ENCODE peak calls at places on chromosomes 6 and 20, in five cellular contexts. One of them, this sample, is unnamed.

GRCh38 chr6:135577059-135577538 is 79.6 kb upstream of the AHI1 start:
- DNase-seq in kidney: no peak
- DNase-seq in GM12878: peak; percentile 41
- DNase-seq in astrocyte of the spinal cord: no peak
- DNase-seq in right cardiac atrium: no peak
- DNase-seq in this sample: no peak

GRCh38 chr20:11229772-11230171 is 556.0 kb upstream of the JAG1 start:
- DNase-seq in astrocyte of the spinal cord: peak; percentile 93
- DNase-seq in kidney: no peak
- DNase-seq in GM12878: no peak
- DNase-seq in right cardiac atrium: peak; percentile 79
- DNase-seq in this sample: no peak

GRCh38 chr20:3477861-3478544 is 7.2 kb downstream of the ATRN start:
- DNase-seq in right cardiac atrium: no peak
- DNase-seq in GM12878: no peak
- DNase-seq in astrocyte of the spinal cord: no peak
- DNase-seq in kidney: no peak
- DNase-seq in this sample: no peak

GRCh38 chr6:80457044-80457933 is 350.8 kb downstream of the BCKDHB start:
- DNase-seq in GM12878: no peak
- DNase-seq in right cardiac atrium: peak; percentile 82
- DNase-seq in astrocyte of the spinal cord: peak; percentile 96
- DNase-seq in kidney: no peak
- DNase-seq in this sample: no peak

GRCh38 chr6:101224751-101225150 is 168.8 kb upstream of the GRIK2 start:
- DNase-seq in kidney: no peak
- DNase-seq in right cardiac atrium: no peak
- DNase-seq in astrocyte of the spinal cord: no peak
- DNase-seq in GM12878: no peak
- DNase-seq in this sample: no peak

GRCh38 chr6:128339635-128340436 is 180.6 kb downstream of the PTPRK start:
- DNase-seq in astrocyte of the spinal cord: peak; percentile 27
- DNase-seq in kidney: no peak
- DNase-seq in GM12878: no peak
- DNase-seq in right cardiac atrium: no peak
- DNase-seq in this sample: no peak

GRCh38 chr6:111661541-111662041 is 55.9 kb upstream of the TRAF3IP2 start:
- DNase-seq in right cardiac atrium: peak; percentile 73
- DNase-seq in GM12878: no peak
- DNase-seq in kidney: no peak
- DNase-seq in astrocyte of the spinal cord: no peak
- DNase-seq in this sample: no peak

GRCh38 chr6:43516367-43516696 is 394 bp downstream of the YIPF3 start:
- DNase-seq in kidney: no peak
- DNase-seq in right cardiac atrium: no peak
- DNase-seq in astrocyte of the spinal cord: no peak
- DNase-seq in GM12878: no peak
- DNase-seq in this sample: no peak

GRCh38 chr20:5719861-5720401 is 30.3 kb upstream of the SHLD1 start:
- DNase-seq in right cardiac atrium: no peak
- DNase-seq in kidney: no peak
- DNase-seq in GM12878: no peak
- DNase-seq in astrocyte of the spinal cord: peak; percentile 30
- DNase-seq in this sample: no peak

GRCh38 chr6:164133095-164133494 is 718.6 kb downstream of the QKI start:
- DNase-seq in kidney: no peak
- DNase-seq in GM12878: no peak
- DNase-seq in astrocyte of the spinal cord: peak; percentile 64
- DNase-seq in right cardiac atrium: no peak
- DNase-seq in this sample: no peak

GRCh38 chr6:6546318-6547110 is 42.0 kb upstream of the LY86 start:
- DNase-seq in right cardiac atrium: peak; percentile 75
- DNase-seq in astrocyte of the spinal cord: peak; percentile 13
- DNase-seq in kidney: peak; percentile 79
- DNase-seq in GM12878: no peak
- DNase-seq in this sample: peak; percentile 85

GRCh38 chr6:170444811-170445211 is 108.3 kb downstream of the PSMB1 start:
- DNase-seq in GM12878: no peak
- DNase-seq in astrocyte of the spinal cord: no peak
- DNase-seq in right cardiac atrium: no peak
- DNase-seq in kidney: no peak
- DNase-seq in this sample: no peak

GRCh38 chr20:31708839-31709534 is 13.7 kb downstream of the BCL2L1 start:
- DNase-seq in right cardiac atrium: no peak
- DNase-seq in kidney: no peak
- DNase-seq in astrocyte of the spinal cord: no peak
- DNase-seq in GM12878: no peak
- DNase-seq in this sample: peak; percentile 43

GRCh38 chr6:121652726-121653623 is 217.5 kb downstream of the GJA1 start:
- DNase-seq in GM12878: no peak
- DNase-seq in kidney: no peak
- DNase-seq in astrocyte of the spinal cord: peak; percentile 77
- DNase-seq in right cardiac atrium: no peak
- DNase-seq in this sample: no peak

GRCh38 chr6:8170754-8171153 is 68.4 kb upstream of the EEF1E1 start:
- DNase-seq in right cardiac atrium: no peak
- DNase-seq in GM12878: no peak
- DNase-seq in astrocyte of the spinal cord: no peak
- DNase-seq in kidney: no peak
- DNase-seq in this sample: no peak

GRCh38 chr6:131062245-131063027 is 609 bp downstream of the EPB41L2 start:
- DNase-seq in kidney: peak; percentile 79
- DNase-seq in right cardiac atrium: peak; percentile 78
- DNase-seq in GM12878: no peak
- DNase-seq in astrocyte of the spinal cord: no peak
- DNase-seq in this sample: no peak

GRCh38 chr6:159510141-159510540 is 182.9 kb downstream of the SOD2 start:
- DNase-seq in kidney: no peak
- DNase-seq in GM12878: no peak
- DNase-seq in astrocyte of the spinal cord: no peak
- DNase-seq in right cardiac atrium: no peak
- DNase-seq in this sample: no peak

GRCh38 chr6:130890531-130890950 is 63.3 kb downstream of the SMLR1 start:
- DNase-seq in astrocyte of the spinal cord: peak; percentile 64
- DNase-seq in kidney: no peak
- DNase-seq in GM12878: no peak
- DNase-seq in right cardiac atrium: no peak
- DNase-seq in this sample: no peak

GRCh38 chr6:10412948-10413849 is 1.7 kb downstream of the TFAP2A start:
- DNase-seq in astrocyte of the spinal cord: no peak
- DNase-seq in GM12878: no peak
- DNase-seq in right cardiac atrium: peak; percentile 55
- DNase-seq in kidney: peak; percentile 90
- DNase-seq in this sample: no peak

GRCh38 chr6:17093692-17094091 is 8.2 kb upstream of the STMND1 start:
- DNase-seq in right cardiac atrium: no peak
- DNase-seq in GM12878: no peak
- DNase-seq in kidney: no peak
- DNase-seq in astrocyte of the spinal cord: no peak
- DNase-seq in this sample: no peak

GRCh38 chr6:88367248-88367647 is 201.1 kb upstream of the CNR1 start:
- DNase-seq in astrocyte of the spinal cord: no peak
- DNase-seq in GM12878: no peak
- DNase-seq in right cardiac atrium: no peak
- DNase-seq in kidney: no peak
- DNase-seq in this sample: no peak

GRCh38 chr6:166604911-166605310 is 18.4 kb upstream of the RAMACL start:
- DNase-seq in astrocyte of the spinal cord: no peak
- DNase-seq in kidney: no peak
- DNase-seq in GM12878: no peak
- DNase-seq in right cardiac atrium: no peak
- DNase-seq in this sample: no peak

GRCh38 chr6:15036690-15037245 is 209.1 kb upstream of the JARID2 start:
- DNase-seq in right cardiac atrium: peak; percentile 91
- DNase-seq in kidney: no peak
- DNase-seq in astrocyte of the spinal cord: no peak
- DNase-seq in GM12878: no peak
- DNase-seq in this sample: no peak

GRCh38 chr6:96624957-96625356 is 62.0 kb downstream of the FHL5 start:
- DNase-seq in GM12878: no peak
- DNase-seq in kidney: no peak
- DNase-seq in astrocyte of the spinal cord: no peak
- DNase-seq in right cardiac atrium: no peak
- DNase-seq in this sample: no peak

GRCh38 chr6:134041093-134041492 is 11.3 kb downstream of the SLC2A12 start:
- DNase-seq in astrocyte of the spinal cord: peak; percentile 67
- DNase-seq in kidney: no peak
- DNase-seq in GM12878: no peak
- DNase-seq in right cardiac atrium: no peak
- DNase-seq in this sample: no peak

GRCh38 chr6:132261354-132261753 is 139.9 kb downstream of the MOXD1 start:
- DNase-seq in GM12878: no peak
- DNase-seq in right cardiac atrium: no peak
- DNase-seq in kidney: no peak
- DNase-seq in astrocyte of the spinal cord: no peak
- DNase-seq in this sample: no peak

DNA sequence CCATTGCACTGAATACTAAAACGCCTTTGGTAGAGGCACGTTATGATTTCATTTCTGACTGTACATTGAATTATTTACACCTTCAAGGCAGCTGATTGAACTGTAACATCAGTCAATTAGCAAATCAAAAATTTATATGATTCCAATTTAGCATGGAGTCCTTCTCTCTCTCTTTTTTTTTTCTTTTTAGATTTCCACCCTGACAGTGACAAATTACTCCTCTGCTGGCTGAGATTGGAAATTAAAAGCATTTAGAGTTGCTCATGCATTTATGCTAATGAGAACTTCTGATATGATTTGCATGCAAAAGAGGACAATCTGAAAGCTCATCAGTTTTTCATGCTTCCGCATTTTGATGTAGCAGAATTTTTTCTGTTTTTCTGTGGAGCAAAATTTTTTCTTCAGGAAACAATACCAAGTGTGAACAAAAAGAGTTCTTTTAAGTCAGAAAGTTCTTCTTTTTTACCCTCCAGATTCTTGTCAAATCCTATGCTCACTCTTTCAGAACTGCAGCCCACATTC is 130.5 kb upstream of the NOX3 start:
- DNase-seq in astrocyte of the spinal cord: no peak
- DNase-seq in GM12878: no peak
- DNase-seq in kidney: no peak
- DNase-seq in right cardiac atrium: no peak
- DNase-seq in this sample: no peak
- H3K4me3 ChIP-seq in astrocyte of the spinal cord: no peak overlapping the region
- H3K4me3 ChIP-seq in GM12878: no peak overlapping the region
- H3K4me3 ChIP-seq in kidney: no peak overlapping the region
- H3K4me3 ChIP-seq in right cardiac atrium: no peak overlapping the region
- H3K4me3 ChIP-seq in this sample: no peak overlapping the region

GRCh38 chr6:41781302-41781711 is 725 bp downstream of the PRICKLE4 start:
- DNase-seq in GM12878: no peak
- DNase-seq in right cardiac atrium: peak; percentile 64
- DNase-seq in astrocyte of the spinal cord: no peak
- DNase-seq in kidney: peak; percentile 72
- DNase-seq in this sample: peak; percentile 79
- H3K4me3 ChIP-seq in GM12878: no peak overlapping the region
- H3K4me3 ChIP-seq in right cardiac atrium: peak overlapping the region; percentile 80
- H3K4me3 ChIP-seq in astrocyte of the spinal cord: peak overlapping the region; percentile 65
- H3K4me3 ChIP-seq in kidney: peak overlapping the region; percentile 62
- H3K4me3 ChIP-seq in this sample: peak overlapping the region; percentile 71

GRCh38 chr6:1067346-1067745 is 244.6 kb upstream of the FOXQ1 start:
- DNase-seq in GM12878: no peak
- DNase-seq in astrocyte of the spinal cord: no peak
- DNase-seq in kidney: no peak
- DNase-seq in right cardiac atrium: no peak
- DNase-seq in this sample: no peak
- H3K4me3 ChIP-seq in GM12878: no peak overlapping the region
- H3K4me3 ChIP-seq in astrocyte of the spinal cord: no peak overlapping the region
- H3K4me3 ChIP-seq in kidney: no peak overlapping the region
- H3K4me3 ChIP-seq in right cardiac atrium: no peak overlapping the region
- H3K4me3 ChIP-seq in this sample: no peak overlapping the region

GRCh38 chr6:154329350-154330170 is 27.0 kb downstream of the IPCEF1 start:
- DNase-seq in right cardiac atrium: no peak
- DNase-seq in kidney: no peak
- DNase-seq in astrocyte of the spinal cord: no peak
- DNase-seq in GM12878: no peak
- DNase-seq in this sample: no peak
- H3K4me3 ChIP-seq in right cardiac atrium: no peak overlapping the region
- H3K4me3 ChIP-seq in kidney: peak overlapping the region; percentile 39
- H3K4me3 ChIP-seq in astrocyte of the spinal cord: no peak overlapping the region
- H3K4me3 ChIP-seq in GM12878: no peak overlapping the region
- H3K4me3 ChIP-seq in this sample: peak overlapping the region; percentile 4

GRCh38 chr20:53652090-53652858 is 58.6 kb upstream of the ZNF217 start:
- DNase-seq in astrocyte of the spinal cord: no peak
- DNase-seq in GM12878: peak; percentile 93
- DNase-seq in kidney: no peak
- DNase-seq in right cardiac atrium: no peak
- DNase-seq in this sample: no peak
- H3K4me3 ChIP-seq in astrocyte of the spinal cord: no peak overlapping the region
- H3K4me3 ChIP-seq in GM12878: peak overlapping the region; percentile 30
- H3K4me3 ChIP-seq in kidney: peak overlapping the region; percentile 47
- H3K4me3 ChIP-seq in right cardiac atrium: no peak overlapping the region
- H3K4me3 ChIP-seq in this sample: no peak overlapping the region

GRCh38 chr20:53929974-53930650 is 140.3 kb downstream of the BCAS1 start:
- DNase-seq in kidney: no peak
- DNase-seq in right cardiac atrium: no peak
- DNase-seq in astrocyte of the spinal cord: no peak
- DNase-seq in GM12878: peak; percentile 95
- DNase-seq in this sample: no peak
- H3K4me3 ChIP-seq in kidney: no peak overlapping the region
- H3K4me3 ChIP-seq in right cardiac atrium: no peak overlapping the region
- H3K4me3 ChIP-seq in astrocyte of the spinal cord: no peak overlapping the region
- H3K4me3 ChIP-seq in GM12878: peak overlapping the region; percentile 39
- H3K4me3 ChIP-seq in this sample: no peak overlapping the region